ENCODE peak calls at places on chromosome 17, in seven cellular contexts. N, M, G, L, O, A and I are unnamed samples.

GRCh38 chr17:29007456-29008455 is 1.9 kb upstream of the SEZ6 start:
- DNase-seq in A (no peak), M (peak; percentile 7), G (no peak), O (peak; percentile 97), N (no peak), L (no peak), I (peak; percentile 12)

GRCh38 chr17:64572682-64573154 is 65.9 kb downstream of the CEP95 start:
- DNase-seq in A (no peak), N (no peak), O (no peak), G (no peak), M (no peak), L (no peak), I (peak; percentile 67)

GRCh38 chr17:66670211-66670610 is 164.7 kb upstream of the CACNG5 start:
- DNase-seq in O (no peak), A (no peak), G (no peak), M (no peak), L (no peak), N (no peak), I (no peak)

GRCh38 chr17:16425202-16425601 is 9.8 kb downstream of the TRPV2 start:
- DNase-seq in M (no peak), L (no peak), A (no peak), G (no peak), O (no peak), N (no peak), I (no peak)

GRCh38 chr17:34675143-34675542 is 95.8 kb downstream of the TMEM132E start:
- DNase-seq in M (no peak), O (no peak), L (no peak), N (no peak), G (no peak), A (no peak), I (no peak)

GRCh38 chr17:11900655-11901054 is 96.6 kb downstream of the ZNF18 start:
- DNase-seq in O (no peak), M (no peak), G (no peak), A (no peak), N (no peak), L (no peak), I (no peak)

GRCh38 chr17:81517009-81517338 is 4.4 kb upstream of the ACTG1 start:
- DNase-seq in O (no peak), A (peak; percentile 15), L (no peak), N (no peak), M (no peak), G (no peak), I (no peak)

GRCh38 chr17:49447603-49448325 is 33.1 kb upstream of the PHB1 start:
- DNase-seq in M (no peak), A (peak; percentile 26), O (no peak), L (no peak), N (no peak), G (no peak), I (no peak)

GRCh38 chr17:48497103-48497502 is 33.7 kb downstream of the HOXB1 start:
- DNase-seq in A (no peak), M (no peak), L (no peak), G (no peak), N (no peak), O (no peak), I (no peak)

GRCh38 chr17:38922538-38923291 is 2.7 kb upstream of the LASP1NB start:
- DNase-seq in N (peak; percentile 83), L (no peak), M (no peak), G (peak; percentile 52), O (no peak), A (peak; percentile 34), I (peak; percentile 70)

GRCh38 chr17:70318061-70318460 is 148.7 kb downstream of the KCNJ2 start:
- DNase-seq in M (no peak), O (no peak), G (no peak), N (no peak), A (no peak), L (no peak), I (no peak)

GRCh38 chr17:63185420-63185819 is 219.4 kb downstream of the TANC2 start:
- DNase-seq in L (no peak), A (no peak), G (no peak), M (no peak), N (no peak), O (no peak), I (peak; percentile 32)

GRCh38 chr17:45171338-45172231 is 9.9 kb downstream of the HEXIM2 start:
- DNase-seq in N (peak; percentile 79), M (no peak), G (peak; percentile 71), A (no peak), O (peak; percentile 84), L (peak; percentile 60), I (peak; percentile 26)

GRCh38 chr17:38970128-38970527 is 2.9 kb upstream of the FBXO47 start:
- DNase-seq in O (no peak), A (no peak), M (no peak), N (no peak), G (no peak), L (no peak), I (no peak)

GRCh38 chr17:66435182-66435581 is 132.8 kb downstream of the PRKCA start:
- DNase-seq in L (no peak), O (no peak), M (no peak), N (no peak), A (no peak), G (no peak), I (no peak)

GRCh38 chr17:19867654-19868395 is at the start of gene ULK2:
- DNase-seq in M (no peak), O (peak; percentile 52), N (peak; percentile 89), A (peak; percentile 72), G (peak; percentile 84), L (peak; percentile 60), I (peak; percentile 90)

GRCh38 chr17:63476857-63477470 is at the start of gene ACE:
- DNase-seq in M (no peak), A (peak; percentile 45), N (peak; percentile 76), L (peak; percentile 80), G (peak; percentile 76), O (peak; percentile 58), I (peak; percentile 66)

GRCh38 chr17:44323359-44324091 is 1.1 kb downstream of the SLC25A39 start:
- DNase-seq in A (no peak), M (no peak), G (no peak), N (no peak), L (no peak), O (no peak), I (no peak)

GRCh38 chr17:45019177-45019711 is 32.2 kb downstream of the DCAKD start:
- DNase-seq in A (peak; percentile 67), M (no peak), G (peak; percentile 76), O (peak; percentile 71), L (no peak), N (peak; percentile 53), I (peak; percentile 89)

DNA sequence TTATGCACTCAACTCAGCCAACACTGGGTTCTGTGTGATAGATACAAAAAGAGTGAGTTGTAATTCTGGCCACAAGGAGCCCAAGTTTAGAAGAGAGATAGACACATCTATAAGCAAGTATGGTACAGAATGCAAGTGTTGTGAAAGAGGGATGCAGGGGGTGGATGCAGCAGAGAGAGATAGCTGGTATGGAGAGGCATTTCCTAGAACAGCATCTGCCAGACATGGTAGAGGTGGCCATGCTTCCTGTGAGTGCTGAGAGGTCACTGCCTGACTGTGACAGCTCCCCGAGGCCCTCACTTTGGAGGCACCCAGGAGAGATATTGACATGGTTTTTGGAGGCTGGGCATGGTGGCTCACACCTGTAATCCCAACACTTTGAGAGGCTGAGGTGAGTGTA is 2.0 kb upstream of the KRTAP16-1 start:
- DNase-seq in N (no peak), G (no peak), O (no peak), L (no peak), M (no peak), A (no peak), I (no peak)
- H3K4me1 ChIP-seq in N (peaks cover 3% of the 10 kb centered on the region), G (peaks cover 3% of the 10 kb centered on the region), O (no peaks in the 10 kb centered on the region), L (no peaks in the 10 kb centered on the region), M (no peaks in the 10 kb centered on the region), A (no peaks in the 10 kb centered on the region), I (no peaks in the 10 kb centered on the region)

DNA sequence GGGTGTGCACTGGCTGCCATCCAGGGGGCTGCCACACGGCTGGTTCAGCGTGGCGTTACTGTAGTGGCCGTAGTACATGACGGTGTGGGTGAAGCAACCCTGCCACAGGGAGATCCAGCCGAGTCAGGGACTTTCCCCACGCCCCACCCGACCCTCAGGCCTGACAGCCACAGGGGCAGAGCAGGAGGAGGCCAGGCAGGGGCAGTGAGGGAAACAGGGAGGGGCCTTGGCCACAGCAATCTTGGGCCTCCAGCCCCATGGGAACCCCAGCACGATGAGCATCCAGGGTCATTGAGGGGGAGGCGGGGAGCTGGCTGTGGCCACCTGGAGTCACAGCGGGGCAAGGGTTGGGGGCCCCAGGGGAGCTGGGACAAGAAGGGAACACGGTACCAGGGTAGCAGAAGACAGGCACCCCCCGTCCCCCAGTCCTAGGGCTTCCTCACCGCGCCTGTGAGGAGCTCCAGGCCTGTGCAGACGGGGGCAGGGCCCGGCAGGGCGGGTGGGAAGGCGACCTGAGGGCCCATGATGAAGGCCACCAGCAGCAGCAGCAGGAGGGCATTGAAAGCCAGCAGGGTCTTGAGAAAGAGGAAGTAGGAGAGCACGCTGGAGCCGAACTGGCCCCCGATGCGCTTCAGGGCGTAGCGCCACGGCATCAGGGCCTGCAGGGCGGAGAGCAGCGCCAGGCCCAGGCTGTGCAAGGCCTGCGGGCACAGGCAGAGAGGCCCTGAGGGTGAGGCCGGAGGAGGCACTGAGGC is 4.3 kb downstream of the TMC6 start:
- DNase-seq in O (no peak), G (no peak), L (peak; percentile 79), M (no peak), A (peak; percentile 34), N (no peak), I (no peak)
- H3K4me1 ChIP-seq in O (peaks cover 14% of the 10 kb centered on the region), G (peaks cover 32% of the 10 kb centered on the region), L (peaks cover 21% of the 10 kb centered on the region), M (peaks cover 28% of the 10 kb centered on the region), A (peaks cover 42% of the 10 kb centered on the region), N (peaks cover 23% of the 10 kb centered on the region), I (peaks cover 12% of the 10 kb centered on the region)

GRCh38 chr17:58004060-58004459 is 3.0 kb downstream of the SRSF1 start:
- DNase-seq in M (no peak), A (no peak), L (no peak), G (no peak), N (no peak), O (no peak), I (no peak)
- H3K4me1 ChIP-seq in M (peaks cover 61% of the 10 kb centered on the region), A (peaks cover 40% of the 10 kb centered on the region), L (peaks cover 27% of the 10 kb centered on the region), G (peaks cover 55% of the 10 kb centered on the region), N (peaks cover 33% of the 10 kb centered on the region), O (peaks cover 66% of the 10 kb centered on the region), I (peaks cover 52% of the 10 kb centered on the region)

GRCh38 chr17:76273923-76274558 is 8.9 kb downstream of the UBALD2 start:
- DNase-seq in N (no peak), O (no peak), L (peak; percentile 55), M (no peak), G (peak; percentile 58), A (no peak), I (no peak)

GRCh38 chr17:76274559-76274956 is 9.4 kb downstream of the UBALD2 start:
- DNase-seq in O (no peak), N (no peak), M (no peak), L (no peak), A (no peak), G (no peak), I (no peak)

GRCh38 chr17:76271669-76272540 is 6.8 kb downstream of the UBALD2 start:
- DNase-seq in A (no peak), M (no peak), G (peak; percentile 76), N (no peak), O (no peak), L (peak; percentile 87), I (no peak)

GRCh38 chr17:76272541-76273434 is 7.6 kb downstream of the UBALD2 start:
- DNase-seq in O (no peak), A (no peak), L (peak; percentile 61), G (no peak), N (no peak), M (no peak), I (no peak)

DNA sequence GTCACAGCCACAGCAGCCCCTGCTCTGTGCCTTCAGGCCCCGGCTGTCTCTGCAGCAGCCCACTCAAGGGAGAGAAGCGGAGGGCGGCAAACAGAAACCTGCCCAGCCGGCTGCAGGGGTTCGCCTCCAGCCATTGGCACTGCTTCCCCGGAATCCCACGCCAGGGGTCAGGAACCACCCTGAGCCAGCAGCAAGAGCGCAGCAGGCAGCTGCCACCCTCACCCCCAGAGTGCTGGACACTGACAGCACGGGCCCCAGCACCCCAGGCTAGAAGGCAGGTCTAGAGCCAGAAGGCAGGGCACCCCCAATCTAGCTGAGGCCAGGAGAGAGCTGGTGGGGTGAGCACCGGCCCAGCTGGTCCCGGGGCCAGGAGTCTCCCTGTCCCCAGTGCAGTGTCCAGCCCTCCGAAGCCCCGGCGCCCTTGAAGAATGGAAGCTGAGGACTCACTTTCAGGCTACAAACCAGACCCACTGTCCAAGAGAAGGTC is 8.3 kb downstream of the UBALD2 start:
- DNase-seq in A (no peak), L (peak; percentile 62), M (no peak), O (no peak), G (peak; percentile 67), N (no peak), I (no peak)
- H3K4me1 ChIP-seq in A (peaks cover 42% of the 10 kb centered on the region), L (peaks cover 40% of the 10 kb centered on the region), M (peaks cover 29% of the 10 kb centered on the region), O (peaks cover 12% of the 10 kb centered on the region), G (peaks cover 56% of the 10 kb centered on the region), N (peaks cover 12% of the 10 kb centered on the region), I (peaks cover 44% of the 10 kb centered on the region)